ENCODE peak calls at places on chromosomes 6 and 20, in ten cellular contexts. One of them, this sample, is unnamed.

GRCh38 chr6:104161960-104162669 is 697.6 kb downstream of the HACE1 start:
- DNase-seq in spleen: no peak
- DNase-seq in IMR-90: no peak
- DNase-seq in cardiac fibroblast: peak
- DNase-seq in neural progenitor cell: no peak
- DNase-seq in astrocyte: no peak
- DNase-seq in hepatocyte: no peak
- DNase-seq in bronchial epithelial cell: peak
- DNase-seq in fibroblast of lung: no peak
- DNase-seq in A549: no peak
- DNase-seq in this sample: peak

GRCh38 chr6:78605909-78606446 is 261.4 kb upstream of the IRAK1BP1 start:
- DNase-seq in spleen: no peak
- DNase-seq in IMR-90: peak
- DNase-seq in cardiac fibroblast: peak
- DNase-seq in neural progenitor cell: no peak
- DNase-seq in astrocyte: peak
- DNase-seq in hepatocyte: no peak
- DNase-seq in bronchial epithelial cell: peak
- DNase-seq in fibroblast of lung: peak
- DNase-seq in A549: no peak
- DNase-seq in this sample: peak

GRCh38 chr6:31004285-31004684 is 6.0 kb upstream of the MUC22 start:
- DNase-seq in spleen: no peak
- DNase-seq in IMR-90: no peak
- DNase-seq in cardiac fibroblast: no peak
- DNase-seq in neural progenitor cell: no peak
- DNase-seq in astrocyte: no peak
- DNase-seq in hepatocyte: no peak
- DNase-seq in bronchial epithelial cell: peak
- DNase-seq in fibroblast of lung: peak
- DNase-seq in A549: no peak
- DNase-seq in this sample: no peak

GRCh38 chr6:146040360-146040759 is 11.5 kb downstream of the GRM1 start:
- DNase-seq in spleen: no peak
- DNase-seq in IMR-90: no peak
- DNase-seq in cardiac fibroblast: no peak
- DNase-seq in neural progenitor cell: no peak
- DNase-seq in astrocyte: no peak
- DNase-seq in hepatocyte: no peak
- DNase-seq in bronchial epithelial cell: no peak
- DNase-seq in fibroblast of lung: no peak
- DNase-seq in A549: no peak
- DNase-seq in this sample: no peak

GRCh38 chr6:158557927-158558326 is 2.0 kb upstream of the TMEM181 start:
- DNase-seq in spleen: peak
- DNase-seq in IMR-90: no peak
- DNase-seq in cardiac fibroblast: no peak
- DNase-seq in neural progenitor cell: no peak
- DNase-seq in astrocyte: no peak
- DNase-seq in hepatocyte: no peak
- DNase-seq in bronchial epithelial cell: no peak
- DNase-seq in fibroblast of lung: no peak
- DNase-seq in A549: no peak
- DNase-seq in this sample: no peak

GRCh38 chr6:10316327-10316726 is 98.5 kb downstream of the TFAP2A start:
- DNase-seq in spleen: no peak
- DNase-seq in IMR-90: peak
- DNase-seq in cardiac fibroblast: no peak
- DNase-seq in neural progenitor cell: no peak
- DNase-seq in astrocyte: peak
- DNase-seq in hepatocyte: peak
- DNase-seq in bronchial epithelial cell: peak
- DNase-seq in fibroblast of lung: peak
- DNase-seq in A549: no peak
- DNase-seq in this sample: peak

GRCh38 chr20:3781153-3781910 is at the start of gene SPEF1:
- DNase-seq in spleen: peak
- DNase-seq in IMR-90: peak
- DNase-seq in cardiac fibroblast: peak
- DNase-seq in neural progenitor cell: peak
- DNase-seq in astrocyte: peak
- DNase-seq in hepatocyte: peak
- DNase-seq in bronchial epithelial cell: peak
- DNase-seq in fibroblast of lung: peak
- DNase-seq in A549: peak
- DNase-seq in this sample: peak

GRCh38 chr6:137676888-137677287 is 182.7 kb upstream of the OLIG3 start:
- DNase-seq in spleen: no peak
- DNase-seq in IMR-90: no peak
- DNase-seq in cardiac fibroblast: no peak
- DNase-seq in neural progenitor cell: no peak
- DNase-seq in astrocyte: no peak
- DNase-seq in hepatocyte: no peak
- DNase-seq in bronchial epithelial cell: no peak
- DNase-seq in fibroblast of lung: no peak
- DNase-seq in A549: no peak
- DNase-seq in this sample: no peak

GRCh38 chr6:133504761-133505160 is 263.6 kb downstream of the EYA4 start:
- DNase-seq in spleen: no peak
- DNase-seq in IMR-90: no peak
- DNase-seq in cardiac fibroblast: peak
- DNase-seq in neural progenitor cell: no peak
- DNase-seq in astrocyte: peak
- DNase-seq in hepatocyte: no peak
- DNase-seq in bronchial epithelial cell: no peak
- DNase-seq in fibroblast of lung: peak
- DNase-seq in A549: no peak
- DNase-seq in this sample: no peak

GRCh38 chr6:88922775-88923548 is 40.5 kb downstream of the RNGTT start:
- DNase-seq in spleen: no peak
- DNase-seq in IMR-90: peak
- DNase-seq in cardiac fibroblast: peak
- DNase-seq in neural progenitor cell: no peak
- DNase-seq in astrocyte: peak
- DNase-seq in hepatocyte: no peak
- DNase-seq in bronchial epithelial cell: peak
- DNase-seq in fibroblast of lung: peak
- DNase-seq in A549: no peak
- DNase-seq in this sample: peak

GRCh38 chr20:45052698-45053440 is 48.1 kb downstream of the KCNS1 start:
- DNase-seq in spleen: no peak
- DNase-seq in IMR-90: peak
- DNase-seq in cardiac fibroblast: no peak
- DNase-seq in neural progenitor cell: no peak
- DNase-seq in astrocyte: peak
- DNase-seq in hepatocyte: no peak
- DNase-seq in bronchial epithelial cell: no peak
- DNase-seq in fibroblast of lung: peak
- DNase-seq in A549: no peak
- DNase-seq in this sample: peak

GRCh38 chr20:43563991-43564390 is 5.2 kb downstream of the SGK2 start:
- DNase-seq in spleen: no peak
- DNase-seq in IMR-90: no peak
- DNase-seq in cardiac fibroblast: no peak
- DNase-seq in neural progenitor cell: no peak
- DNase-seq in astrocyte: no peak
- DNase-seq in hepatocyte: no peak
- DNase-seq in bronchial epithelial cell: no peak
- DNase-seq in fibroblast of lung: no peak
- DNase-seq in A549: no peak
- DNase-seq in this sample: no peak

GRCh38 chr20:43564455-43564854 is 5.6 kb downstream of the SGK2 start:
- DNase-seq in spleen: no peak
- DNase-seq in IMR-90: no peak
- DNase-seq in cardiac fibroblast: no peak
- DNase-seq in neural progenitor cell: no peak
- DNase-seq in astrocyte: no peak
- DNase-seq in hepatocyte: no peak
- DNase-seq in bronchial epithelial cell: no peak
- DNase-seq in fibroblast of lung: no peak
- DNase-seq in A549: no peak
- DNase-seq in this sample: no peak

GRCh38 chr20:43565758-43566104 is 6.9 kb downstream of the SGK2 start:
- DNase-seq in spleen: no peak
- DNase-seq in IMR-90: no peak
- DNase-seq in cardiac fibroblast: no peak
- DNase-seq in neural progenitor cell: no peak
- DNase-seq in astrocyte: no peak
- DNase-seq in hepatocyte: no peak
- DNase-seq in bronchial epithelial cell: no peak
- DNase-seq in fibroblast of lung: no peak
- DNase-seq in A549: no peak
- DNase-seq in this sample: no peak

GRCh38 chr20:43564993-43565757 is 6.3 kb downstream of the SGK2 start:
- DNase-seq in spleen: no peak
- DNase-seq in IMR-90: no peak
- DNase-seq in cardiac fibroblast: no peak
- DNase-seq in neural progenitor cell: no peak
- DNase-seq in astrocyte: no peak
- DNase-seq in hepatocyte: no peak
- DNase-seq in bronchial epithelial cell: no peak
- DNase-seq in fibroblast of lung: no peak
- DNase-seq in A549: no peak
- DNase-seq in this sample: no peak

GRCh38 chr20:43563429-43563828 is 4.6 kb downstream of the SGK2 start:
- DNase-seq in spleen: no peak
- DNase-seq in IMR-90: no peak
- DNase-seq in cardiac fibroblast: peak
- DNase-seq in neural progenitor cell: no peak
- DNase-seq in astrocyte: no peak
- DNase-seq in hepatocyte: no peak
- DNase-seq in bronchial epithelial cell: no peak
- DNase-seq in fibroblast of lung: no peak
- DNase-seq in A549: no peak
- DNase-seq in this sample: no peak
- TF ChIP-seq CTCF in spleen: no peak
- TF ChIP-seq CTCF in IMR-90: no peak
- TF ChIP-seq CTCF in cardiac fibroblast: peak
- TF ChIP-seq CTCF in neural progenitor cell: no peak
- TF ChIP-seq CTCF in astrocyte: no peak
- TF ChIP-seq CTCF in hepatocyte: no peak
- TF ChIP-seq CTCF in bronchial epithelial cell: no peak
- TF ChIP-seq CTCF in fibroblast of lung: no peak
- TF ChIP-seq CTCF in A549: no peak
- TF ChIP-seq CTCF in this sample: peak

DNA sequence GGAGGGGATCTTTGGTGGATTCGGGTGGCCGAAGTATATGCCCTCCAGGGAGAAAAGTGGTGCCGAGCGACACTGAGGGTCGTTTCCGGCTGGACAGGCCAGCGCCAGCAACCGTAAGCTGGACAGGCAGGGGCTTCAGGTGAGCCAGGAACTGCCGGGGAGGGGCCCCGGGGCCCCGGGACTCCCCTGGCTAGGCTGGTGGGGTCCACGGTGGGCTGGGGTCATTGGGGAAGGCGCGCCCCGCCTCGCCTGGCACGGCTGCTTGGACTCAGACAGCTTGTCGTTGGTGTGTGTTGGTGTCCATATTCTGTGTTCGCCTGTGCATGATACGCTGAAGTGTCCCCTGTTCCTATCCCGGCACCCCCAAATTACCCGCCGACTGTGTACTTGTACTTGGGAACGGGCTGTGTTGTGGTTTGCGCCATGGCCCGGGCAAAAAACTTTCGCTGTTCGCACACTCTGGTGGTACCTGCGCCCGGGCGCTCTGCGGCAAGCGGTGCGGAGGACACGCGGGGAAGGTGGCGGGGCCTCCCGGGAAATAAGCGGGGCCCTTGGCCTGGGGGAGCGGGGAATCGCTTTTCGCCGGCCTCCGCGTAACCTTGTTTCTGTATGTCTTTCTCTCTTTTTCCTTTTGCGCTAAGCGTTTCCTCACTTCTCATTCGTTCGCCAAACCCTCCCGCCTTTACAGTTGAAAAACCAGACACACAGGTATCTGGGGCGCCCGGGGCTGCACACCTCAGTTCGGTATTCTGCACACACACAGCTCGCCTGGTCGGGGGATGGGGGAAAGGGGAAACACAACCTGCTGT is 3.2 kb downstream of the GNAS start:
- DNase-seq in spleen: no peak
- DNase-seq in IMR-90: no peak
- DNase-seq in cardiac fibroblast: no peak
- DNase-seq in neural progenitor cell: no peak
- DNase-seq in astrocyte: no peak
- DNase-seq in hepatocyte: no peak
- DNase-seq in bronchial epithelial cell: peak
- DNase-seq in fibroblast of lung: no peak
- DNase-seq in A549: no peak
- DNase-seq in this sample: no peak
- H3K4me3 ChIP-seq in spleen: no peak
- H3K4me3 ChIP-seq in IMR-90: no peak
- H3K4me3 ChIP-seq in cardiac fibroblast: no peak
- H3K4me3 ChIP-seq in neural progenitor cell: peak
- H3K4me3 ChIP-seq in astrocyte: no peak
- H3K4me3 ChIP-seq in hepatocyte: no peak
- H3K4me3 ChIP-seq in bronchial epithelial cell: peak
- H3K4me3 ChIP-seq in fibroblast of lung: no peak
- H3K4me3 ChIP-seq in A549: no peak
- H3K4me3 ChIP-seq in this sample: no peak

GRCh38 chr6:20211941-20212391 is 303 bp downstream of the MBOAT1 start:
- DNase-seq in spleen: no peak
- DNase-seq in IMR-90: no peak
- DNase-seq in cardiac fibroblast: peak
- DNase-seq in neural progenitor cell: peak
- DNase-seq in astrocyte: peak
- DNase-seq in hepatocyte: peak
- DNase-seq in bronchial epithelial cell: peak
- DNase-seq in fibroblast of lung: peak
- DNase-seq in A549: peak
- DNase-seq in this sample: no peak
- TF ChIP-seq CTCF in spleen: no peak
- TF ChIP-seq CTCF in IMR-90: no peak
- TF ChIP-seq CTCF in cardiac fibroblast: no peak
- TF ChIP-seq CTCF in neural progenitor cell: peak
- TF ChIP-seq CTCF in astrocyte: no peak
- TF ChIP-seq CTCF in hepatocyte: peak
- TF ChIP-seq CTCF in bronchial epithelial cell: no peak
- TF ChIP-seq CTCF in fibroblast of lung: no peak
- TF ChIP-seq CTCF in A549: no peak
- TF ChIP-seq CTCF in this sample: no peak

DNA sequence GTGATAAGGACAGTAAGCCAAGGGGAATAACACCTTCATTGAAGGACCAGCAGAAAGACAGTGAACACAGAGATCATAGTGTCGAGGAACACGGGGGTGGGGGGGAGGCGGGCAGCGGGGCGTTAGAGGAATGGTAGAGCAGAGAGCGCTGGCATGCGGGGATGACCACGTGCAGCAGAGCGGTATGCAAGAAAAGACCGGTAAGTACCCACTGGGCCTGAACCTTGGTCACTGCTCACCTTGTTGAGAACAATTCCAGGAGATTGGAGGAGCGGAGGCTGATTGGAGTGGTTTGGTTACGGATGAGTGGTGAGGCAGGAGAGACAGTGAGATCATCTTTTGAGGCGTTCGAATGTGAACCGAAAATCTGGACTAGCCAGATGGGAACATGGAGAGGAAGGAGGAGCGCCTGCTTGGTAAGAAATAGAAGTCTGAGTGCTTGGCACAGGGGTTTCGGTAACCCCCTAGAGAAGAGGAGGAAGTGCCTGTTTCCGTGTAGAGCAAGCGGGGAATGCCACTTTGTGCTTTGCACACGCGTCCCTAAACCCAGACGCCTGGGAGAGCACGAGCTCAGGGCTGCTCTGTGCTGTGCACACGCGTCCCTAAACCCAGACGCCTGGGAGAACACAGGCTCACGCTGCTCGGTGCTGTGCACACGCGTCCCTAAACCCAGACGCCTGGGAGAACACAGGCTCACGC is 70.0 kb downstream of the FAM120B start:
- DNase-seq in spleen: no peak
- DNase-seq in IMR-90: no peak
- DNase-seq in cardiac fibroblast: peak
- DNase-seq in neural progenitor cell: no peak
- DNase-seq in astrocyte: no peak
- DNase-seq in hepatocyte: no peak
- DNase-seq in bronchial epithelial cell: no peak
- DNase-seq in fibroblast of lung: no peak
- DNase-seq in A549: no peak
- DNase-seq in this sample: no peak
- H3K4me3 ChIP-seq in spleen: no peak
- H3K4me3 ChIP-seq in IMR-90: no peak
- H3K4me3 ChIP-seq in cardiac fibroblast: no peak
- H3K4me3 ChIP-seq in neural progenitor cell: no peak
- H3K4me3 ChIP-seq in astrocyte: no peak
- H3K4me3 ChIP-seq in hepatocyte: no peak
- H3K4me3 ChIP-seq in bronchial epithelial cell: no peak
- H3K4me3 ChIP-seq in fibroblast of lung: no peak
- H3K4me3 ChIP-seq in A549: no peak
- H3K4me3 ChIP-seq in this sample: no peak

This sample was measured in brain microvascular endothelial cell.